ENCODE peak calls at places on chromosomes 11 and 22, in eight cellular contexts. Y, M, B, T, R, E, J and X are unnamed samples.

GRCh38 chr11:3338569-3339565 is 40.1 kb downstream of the ZNF195 start:
- DNase-seq in Y (no peak), M (no peak), B (no peak), T (no peak), R (no peak), E (no peak), J (no peak), X (no peak)

GRCh38 chr11:77421041-77421723 is 52.7 kb downstream of the PAK1 start:
- DNase-seq in Y (no peak), M (no peak), B (no peak), T (no peak), R (no peak), E (no peak), J (no peak), X (no peak)

GRCh38 chr11:83156996-83157754 is at the start of gene PCF11:
- DNase-seq in Y (no peak), M (no peak), B (no peak), T (no peak), R (no peak), E (no peak), J (no peak), X (no peak)

GRCh38 chr11:128300785-128301184 is 286.6 kb downstream of the ETS1 start:
- DNase-seq in Y (no peak), M (no peak), B (no peak), T (no peak), R (no peak), E (no peak), J (no peak), X (no peak)

GRCh38 chr11:75474240-75474639 is 41.2 kb upstream of the KLHL35 start:
- DNase-seq in Y (no peak), M (no peak), B (no peak), T (no peak), R (no peak), E (no peak), J (no peak), X (no peak)

GRCh38 chr11:76172583-76172982 is 33.7 kb downstream of the WNT11 start:
- DNase-seq in Y (no peak), M (no peak), B (no peak), T (no peak), R (no peak), E (no peak), J (no peak), X (no peak)

GRCh38 chr11:35662061-35662648 is 420 bp upstream of the TRIM44 start:
- DNase-seq in Y (no peak), M (no peak), B (no peak), T (peak), R (peak), E (no peak), J (no peak), X (no peak)

GRCh38 chr11:2816517-2816916 is 69.1 kb downstream of the CDKN1C start:
- DNase-seq in Y (no peak), M (no peak), B (no peak), T (no peak), R (no peak), E (no peak), J (no peak), X (no peak)

GRCh38 chr22:20749453-20749852 is 24.5 kb upstream of the SERPIND1 start:
- DNase-seq in Y (no peak), M (no peak), B (no peak), T (no peak), R (no peak), E (no peak), J (no peak), X (no peak)

GRCh38 chr11:87368876-87369480 is 331.2 kb downstream of the TMEM135 start:
- DNase-seq in Y (peak), M (no peak), B (no peak), T (no peak), R (no peak), E (no peak), J (no peak), X (no peak)

GRCh38 chr11:9903579-9903978 is 239.7 kb downstream of the SWAP70 start:
- DNase-seq in Y (no peak), M (no peak), B (no peak), T (no peak), R (no peak), E (no peak), J (no peak), X (no peak)

GRCh38 chr11:62500066-62501035 is 46.3 kb downstream of the AHNAK start:
- DNase-seq in Y (no peak), M (no peak), B (peak), T (no peak), R (no peak), E (no peak), J (no peak), X (no peak)

GRCh38 chr22:26430600-26430999 is 1.5 kb downstream of the ASPHD2 start:
- DNase-seq in Y (no peak), M (no peak), B (no peak), T (no peak), R (no peak), E (no peak), J (no peak), X (no peak)

GRCh38 chr11:93761910-93762309 is 20.4 kb downstream of the C11orf54 start:
- DNase-seq in Y (no peak), M (no peak), B (no peak), T (no peak), R (no peak), E (no peak), J (no peak), X (no peak)

GRCh38 chr11:131687291-131688055 is 317.1 kb downstream of the NTM start:
- DNase-seq in Y (no peak), M (no peak), B (no peak), T (no peak), R (no peak), E (no peak), J (peak), X (no peak)

GRCh38 chr22:47605886-47606285 is 843.4 kb downstream of the TBC1D22A start:
- DNase-seq in Y (no peak), M (no peak), B (no peak), T (no peak), R (no peak), E (no peak), J (peak), X (no peak)

GRCh38 chr11:31824791-31825452 is 13.8 kb upstream of the PAX6 start:
- DNase-seq in Y (no peak), M (no peak), B (no peak), T (no peak), R (no peak), E (no peak), J (no peak), X (no peak)